ENCODE peak calls at places on chromosome 4, in five cellular contexts. J is prostate gland, M is adrenal gland, B is A549, N is tibial nerve. D is an unnamed sample. For H3K4me1 and H3K9me3, the result is how much of the 10 kb centered on the place peaks cover.

GRCh38 chr4:38145741-38146140 is 185.5 kb downstream of the PTTG2 start:
- DNase-seq in N (no peak), J (no peak), M (no peak), B (no peak), D (no peak)

GRCh38 chr4:107792691-107793090 is 32.0 kb upstream of the SGMS2 start:
- DNase-seq in J (no peak), M (no peak), B (no peak), N (no peak), D (no peak)

GRCh38 chr4:107618656-107619055 is 101.4 kb downstream of the PAPSS1 start:
- DNase-seq in N (no peak), B (no peak), M (no peak), J (no peak), D (no peak)

GRCh38 chr4:121155893-121156292 is 8.2 kb downstream of the TNIP3 start:
- DNase-seq in B (peak), M (no peak), J (no peak), N (no peak), D (no peak)

GRCh38 chr4:186167605-186168004 is 23.8 kb upstream of the CYP4V2 start:
- DNase-seq in N (no peak), B (no peak), M (no peak), J (no peak), D (no peak)

GRCh38 chr4:121112530-121112929 is 40.2 kb upstream of the NDNF start:
- DNase-seq in N (no peak), J (no peak), M (no peak), B (no peak), D (no peak)

GRCh38 chr4:3283483-3283882 is 9.3 kb upstream of the RGS12 start:
- DNase-seq in J (no peak), M (no peak), B (no peak), N (no peak), D (no peak)

GRCh38 chr4:169136796-169137554 is 126.9 kb upstream of the CBR4 start:
- DNase-seq in N (no peak), M (no peak), B (no peak), J (no peak), D (no peak)

GRCh38 chr4:71406459-71406963 is 67.7 kb downstream of the SLC4A4 start:
- DNase-seq in J (no peak), N (no peak), B (no peak), M (no peak), D (no peak)

GRCh38 chr4:118270492-118270891 is 82.3 kb downstream of the PRSS12 start:
- DNase-seq in J (no peak), B (peak), M (no peak), N (peak), D (no peak)

GRCh38 chr4:3231431-3231980 is 17.5 kb upstream of the MSANTD1 start:
- DNase-seq in J (no peak), M (peak), B (no peak), N (no peak), D (no peak)

GRCh38 chr4:152075253-152075928 is 314.6 kb upstream of the GATB start:
- DNase-seq in M (no peak), J (no peak), B (no peak), N (no peak), D (no peak)

GRCh38 chr4:51842167-51842553 is 793 bp upstream of the DCUN1D4 start:
- DNase-seq in M (peak), J (peak), N (peak), B (peak), D (no peak)

GRCh38 chr4:70556856-70557255 is 35.2 kb upstream of the AMBN start:
- DNase-seq in M (no peak), B (no peak), J (no peak), N (no peak), D (no peak)

GRCh38 chr4:15366660-15367059 is 61.2 kb upstream of the C1QTNF7 start:
- DNase-seq in J (no peak), M (no peak), N (no peak), B (no peak), D (peak)

GRCh38 chr4:13160906-13161305 is 323.2 kb downstream of the RAB28 start:
- DNase-seq in N (no peak), B (no peak), J (no peak), M (no peak), D (no peak)

GRCh38 chr4:68572653-68573052 is 3.5 kb downstream of the UGT2B17 start:
- DNase-seq in M (no peak), J (no peak), N (no peak), B (no peak), D (no peak)

GRCh38 chr4:90951037-90951436 is 823.8 kb downstream of the CCSER1 start:
- DNase-seq in B (peak), N (no peak), M (peak), J (peak), D (no peak)

DNA sequence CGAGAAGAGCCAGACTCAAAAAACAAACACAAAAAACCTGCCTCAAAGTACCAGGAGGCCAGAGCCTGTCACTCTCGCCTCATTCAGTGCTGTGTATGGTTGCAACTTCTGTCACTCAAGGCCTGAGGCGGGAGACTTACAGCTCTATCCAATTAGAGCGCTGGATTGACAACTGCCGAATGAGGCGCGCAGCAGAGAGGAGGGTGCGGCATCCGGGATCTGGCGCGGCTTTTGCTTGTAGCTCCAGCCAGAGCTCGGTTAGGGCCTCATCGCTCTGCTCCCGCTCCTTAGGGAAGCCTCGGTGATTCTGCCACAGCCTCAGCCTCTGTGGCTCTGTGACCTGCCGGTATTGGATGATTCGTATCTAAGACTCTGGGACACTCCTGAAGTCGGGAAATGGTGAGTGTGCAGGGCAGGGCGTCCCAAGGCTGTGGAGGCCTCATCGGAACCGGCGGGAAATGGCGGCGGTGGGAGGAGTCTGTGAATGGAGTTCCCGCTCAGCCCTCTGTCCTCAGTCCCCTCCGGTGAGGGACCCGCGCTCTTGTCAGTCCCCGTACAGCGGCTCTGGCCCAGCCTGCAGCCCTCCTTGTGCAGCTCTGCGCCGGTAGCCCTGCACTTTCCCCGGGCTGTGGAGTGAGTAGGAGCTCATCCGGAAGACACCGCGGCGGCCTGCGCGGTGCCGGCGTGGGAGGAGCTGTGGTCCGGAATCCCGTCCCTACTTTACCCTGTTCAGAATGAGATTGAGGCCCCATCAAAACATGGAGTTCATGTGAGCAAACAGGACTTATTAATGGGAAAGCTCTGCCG is at the start of gene ZNF718:
- DNase-seq in N (peak), B (peak), J (peak), M (peak), D (peak)
- TF ChIP-seq POLR2A in N (peak), B (peak), J (peak), M (peak), D (no peak)

DNA sequence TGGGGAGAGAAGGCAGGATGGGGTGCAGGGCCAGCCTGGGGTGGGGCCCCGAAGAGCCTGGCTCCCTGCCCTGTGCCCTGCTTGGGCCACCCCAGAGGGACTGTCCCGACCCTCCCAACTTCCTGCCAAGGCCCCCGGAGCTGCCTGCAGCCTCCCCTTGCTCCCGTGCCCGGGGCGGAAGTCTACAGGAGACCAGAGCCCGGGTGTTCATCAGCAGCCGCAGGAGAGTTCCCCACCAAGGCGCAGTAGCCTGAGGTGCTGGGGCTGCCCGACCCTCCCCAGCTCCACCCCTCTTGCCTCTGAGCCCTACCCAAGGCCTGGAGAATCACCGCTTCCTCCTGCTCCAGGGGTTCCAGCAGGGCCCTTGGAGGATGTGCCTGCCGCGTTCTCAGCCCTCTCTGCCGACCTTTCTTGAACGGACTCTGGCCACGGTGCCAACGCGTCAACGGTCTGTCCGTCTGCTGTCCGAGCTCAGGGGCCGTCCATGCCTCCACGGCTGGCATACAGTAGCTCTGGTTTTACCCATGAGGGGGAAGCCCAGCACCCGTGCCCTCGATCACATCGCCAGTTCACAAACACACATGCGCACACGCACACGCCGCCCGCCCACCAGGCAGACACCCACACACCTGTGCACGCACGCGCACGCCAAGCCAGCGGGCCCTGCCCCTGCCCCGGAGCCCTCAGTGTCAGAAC is 36.0 kb upstream of the SPON2 start:
- DNase-seq in J (no peak), B (no peak), M (no peak), N (no peak), D (peak)
- H3K4me1 ChIP-seq in J (half or more), B (under half), M (under half), N (under half), D (half or more)

GRCh38 chr4:142265946-142266345 is 580.2 kb downstream of the INPP4B start:
- DNase-seq in M (no peak), J (no peak), N (no peak), B (peak), D (no peak)
- H3K9me3 ChIP-seq in M (under half), J (under half), N (under half), B (under half), D (under half)

DNA sequence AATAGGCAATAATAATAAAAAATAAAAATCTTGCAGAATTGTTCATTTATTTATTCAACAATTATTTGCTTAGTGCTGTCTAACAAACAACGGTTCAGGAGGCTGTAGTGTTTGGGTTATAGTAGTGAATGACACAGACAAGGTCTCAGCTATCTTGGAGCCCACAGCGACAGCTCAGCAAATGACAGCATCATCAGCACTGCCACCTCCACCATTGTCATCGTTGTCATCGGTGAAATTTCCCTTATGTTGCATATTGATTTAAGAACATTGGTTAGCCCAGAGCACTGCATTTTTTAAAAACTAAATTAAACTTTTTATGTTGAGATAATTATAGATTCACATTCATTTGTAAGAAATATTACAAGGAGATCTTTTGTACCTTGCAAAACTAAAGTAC is 79.9 kb downstream of the TRAPPC11 start:
- DNase-seq in N (no peak), B (no peak), J (no peak), M (no peak), D (no peak)
- TF ChIP-seq POLR2A in N (no peak), B (no peak), J (no peak), M (no peak), D (no peak)

DNA sequence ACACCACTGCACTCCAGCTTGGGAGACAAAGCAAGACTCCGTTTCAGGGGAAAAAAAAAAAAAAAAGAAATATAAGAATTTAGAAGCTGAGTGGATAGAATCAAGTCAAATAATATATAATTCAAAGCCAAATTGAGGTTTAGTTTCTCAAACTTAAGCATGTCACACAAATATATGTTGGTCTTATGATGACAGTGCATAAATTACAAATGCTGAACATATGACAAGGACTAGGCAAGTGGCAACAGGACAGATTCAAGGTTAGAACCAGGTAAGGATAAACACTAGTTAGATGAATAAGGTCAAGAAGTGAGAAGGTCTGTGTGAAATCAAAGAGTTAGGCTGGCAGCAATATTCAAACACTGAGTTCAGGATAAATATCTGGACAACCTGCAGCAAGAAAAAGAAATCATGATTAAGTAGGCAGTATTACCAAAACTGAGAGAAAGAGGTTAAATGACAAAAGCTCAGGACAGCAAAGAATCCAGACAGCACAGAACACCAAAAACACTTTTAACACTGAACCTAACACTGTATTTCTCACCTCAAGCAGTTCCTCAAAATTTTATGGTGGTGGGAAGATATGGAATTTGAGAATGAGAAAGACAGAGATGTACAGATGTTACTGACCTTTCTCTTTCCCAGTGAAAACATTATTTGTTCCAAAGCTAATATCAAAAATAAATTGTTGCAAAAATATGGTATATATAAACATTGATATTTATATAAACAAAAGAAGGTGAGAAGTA is 45.4 kb downstream of the ANKRD17 start:
- DNase-seq in J (no peak), B (no peak), N (no peak), M (no peak), D (no peak)
- H3K4me1 ChIP-seq in J (under half), B (under half), N (under half), M (under half), D (under half)

GRCh38 chr4:160247091-160247656 is 1144.3 kb downstream of the RAPGEF2 start:
- DNase-seq in J (no peak), B (no peak), M (no peak), N (no peak), D (no peak)
- H3K9me3 ChIP-seq in J (under half), B (under half), M (under half), N (under half), D (under half)

DNA sequence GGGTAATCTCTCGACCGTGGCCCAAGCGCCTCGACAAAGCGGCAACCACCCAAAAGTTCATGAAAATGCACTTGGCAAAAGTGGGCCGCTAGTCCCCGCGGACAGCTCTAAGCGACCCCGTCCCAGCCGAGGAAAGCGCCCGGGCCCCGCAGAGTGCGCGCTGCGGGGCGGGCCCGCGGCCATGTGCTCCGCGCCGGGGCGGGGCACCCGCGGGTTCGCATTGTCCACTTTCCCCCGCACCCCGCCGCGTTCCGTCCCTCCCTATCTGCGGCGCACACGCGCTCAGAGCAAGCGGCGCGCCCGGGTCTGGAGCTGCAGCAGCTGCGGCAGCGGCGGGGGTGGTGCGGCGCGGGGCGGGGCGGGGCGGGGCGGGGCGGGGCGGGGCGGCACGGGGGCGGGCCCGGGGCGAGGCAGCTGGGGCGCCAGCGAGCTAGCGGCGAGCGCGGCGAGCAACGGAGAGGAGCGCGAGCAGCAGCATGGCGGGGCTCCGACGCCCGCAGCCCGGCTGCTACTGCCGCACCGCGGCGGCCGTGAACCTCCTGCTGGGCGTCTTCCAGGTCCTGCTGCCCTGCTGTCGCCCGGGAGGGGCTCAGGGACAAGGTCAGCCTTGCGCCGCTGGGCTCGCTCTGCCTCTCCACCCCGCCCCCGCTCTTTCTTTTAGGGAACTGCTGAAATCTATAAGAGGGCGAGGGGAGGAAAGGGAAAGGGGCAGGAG is at the start of gene TMEM131L:
- DNase-seq in J (peak), N (peak), B (peak), M (peak), D (peak)
- TF ChIP-seq POLR2A in J (no peak), N (peak), B (peak), M (no peak), D (no peak)

GRCh38 chr4:52862605-52863236 is 604 bp downstream of the RASL11B start:
- DNase-seq in B (no peak), J (no peak), N (no peak), M (no peak), D (no peak)
- H3K4me1 ChIP-seq in B (under half), J (under half), N (under half), M (under half), D (under half)

GRCh38 chr4:161894014-161894413 is 269.8 kb downstream of the FSTL5 start:
- DNase-seq in J (no peak), M (no peak), N (no peak), B (no peak), D (no peak)
- H3K9me3 ChIP-seq in J (under half), M (under half), N (under half), B (under half), D (under half)

DNA sequence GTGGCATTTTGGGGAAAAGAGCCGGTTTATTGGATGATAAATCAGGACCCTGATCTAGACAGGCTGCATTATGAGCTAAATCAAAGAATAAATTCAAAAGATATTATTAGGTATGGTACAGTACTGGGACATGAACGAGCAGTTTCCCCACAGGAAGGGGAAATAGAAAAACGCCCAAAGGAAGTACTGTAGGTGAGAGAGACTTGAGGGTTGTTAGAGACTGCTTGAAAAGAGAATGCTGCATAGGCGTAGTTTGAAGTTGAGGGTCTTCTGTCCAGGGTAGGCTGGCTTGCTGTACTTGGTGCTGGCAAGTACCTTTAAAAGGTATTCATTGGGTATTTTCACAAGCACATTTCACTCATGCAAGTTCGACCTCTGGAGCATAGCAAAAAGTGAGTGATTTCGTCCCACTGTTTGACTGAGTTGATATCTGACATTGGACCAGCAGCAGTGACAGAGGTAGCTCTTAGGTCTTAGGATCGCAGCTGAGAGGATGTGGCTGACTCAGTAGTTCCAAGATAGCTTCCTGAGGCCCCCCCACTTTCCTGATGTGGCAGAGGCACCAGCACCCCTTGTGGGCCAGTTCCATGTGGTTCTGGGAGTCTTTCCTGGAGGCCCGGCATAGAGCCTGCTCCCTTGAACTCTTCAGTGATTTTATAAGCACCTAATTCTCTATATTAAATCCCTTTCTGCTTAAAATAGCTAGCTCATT is 64.3 kb downstream of the TMEM131L start:
- DNase-seq in M (no peak), B (no peak), J (no peak), N (no peak), D (no peak)
- TF ChIP-seq POLR2A in M (no peak), B (no peak), J (no peak), N (no peak), D (no peak)

D was measured in thyroid gland.